ENCODE peak calls at places on chromosomes 4 and X, in five cellular contexts. One of them, this sample, is unnamed.

GRCh38 chr4:6416518-6417286 is 55.7 kb downstream of the PPP2R2C start:
- DNase-seq in H1: no peak
- DNase-seq in IMR-90: no peak
- DNase-seq in neuronal stem cell: no peak
- DNase-seq in mesenchymal stem cell: no peak
- DNase-seq in this sample: peak; percentile 5

GRCh38 chr4:156971168-156971601 is 414 bp downstream of the PDGFC start:
- DNase-seq in neuronal stem cell: no peak
- DNase-seq in IMR-90: no peak
- DNase-seq in mesenchymal stem cell: no peak
- DNase-seq in H1: no peak
- DNase-seq in this sample: no peak

GRCh38 chr4:6446538-6447451 is 25.6 kb downstream of the PPP2R2C start:
- DNase-seq in IMR-90: no peak
- DNase-seq in H1: no peak
- DNase-seq in neuronal stem cell: no peak
- DNase-seq in mesenchymal stem cell: no peak
- DNase-seq in this sample: no peak

GRCh38 chrX:103187953-103188475 is 26.9 kb upstream of the BEX4 start:
- DNase-seq in mesenchymal stem cell: peak; percentile 24
- DNase-seq in H1: no peak
- DNase-seq in IMR-90: no peak
- DNase-seq in neuronal stem cell: no peak
- DNase-seq in this sample: no peak

GRCh38 chr4:161655148-161655547 is 508.7 kb downstream of the FSTL5 start:
- DNase-seq in H1: no peak
- DNase-seq in mesenchymal stem cell: no peak
- DNase-seq in neuronal stem cell: no peak
- DNase-seq in IMR-90: no peak
- DNase-seq in this sample: no peak

GRCh38 chrX:155313766-155314165 is 20.6 kb downstream of the CLIC2 start:
- DNase-seq in H1: no peak
- DNase-seq in neuronal stem cell: no peak
- DNase-seq in mesenchymal stem cell: no peak
- DNase-seq in IMR-90: no peak
- DNase-seq in this sample: peak; percentile 39

GRCh38 chrX:154472685-154473632 is 6.1 kb downstream of the LAGE3 start:
- DNase-seq in IMR-90: no peak
- DNase-seq in mesenchymal stem cell: no peak
- DNase-seq in neuronal stem cell: no peak
- DNase-seq in H1: no peak
- DNase-seq in this sample: no peak

GRCh38 chrX:135707880-135708279 is 5.6 kb upstream of the CT45A1 start:
- DNase-seq in neuronal stem cell: no peak
- DNase-seq in H1: peak; percentile 1
- DNase-seq in IMR-90: no peak
- DNase-seq in mesenchymal stem cell: no peak
- DNase-seq in this sample: peak; percentile 8

GRCh38 chr4:88144866-88145300 is 13.6 kb downstream of the ABCG2 start:
- DNase-seq in mesenchymal stem cell: peak; percentile 36
- DNase-seq in H1: no peak
- DNase-seq in IMR-90: no peak
- DNase-seq in neuronal stem cell: no peak
- DNase-seq in this sample: peak; percentile 52

GRCh38 chrX:72352786-72353185 is 47.1 kb upstream of the CITED1 start:
- DNase-seq in neuronal stem cell: no peak
- DNase-seq in H1: no peak
- DNase-seq in IMR-90: no peak
- DNase-seq in mesenchymal stem cell: no peak
- DNase-seq in this sample: no peak

GRCh38 chr4:2744576-2745270 is 11.4 kb downstream of the TNIP2 start:
- DNase-seq in H1: no peak
- DNase-seq in mesenchymal stem cell: no peak
- DNase-seq in neuronal stem cell: no peak
- DNase-seq in IMR-90: no peak
- DNase-seq in this sample: no peak

GRCh38 chr4:150890246-150890645 is 124.8 kb downstream of the LRBA start:
- DNase-seq in mesenchymal stem cell: no peak
- DNase-seq in H1: no peak
- DNase-seq in neuronal stem cell: no peak
- DNase-seq in IMR-90: no peak
- DNase-seq in this sample: no peak

GRCh38 chr4:11602606-11603355 is 174.1 kb upstream of the HS3ST1 start:
- DNase-seq in IMR-90: peak; percentile 65
- DNase-seq in mesenchymal stem cell: no peak
- DNase-seq in neuronal stem cell: no peak
- DNase-seq in H1: no peak
- DNase-seq in this sample: no peak

GRCh38 chrX:19440713-19441112 is 74.6 kb downstream of the MAP3K15 start:
- DNase-seq in H1: no peak
- DNase-seq in IMR-90: peak; percentile 33
- DNase-seq in mesenchymal stem cell: peak; percentile 26
- DNase-seq in neuronal stem cell: no peak
- DNase-seq in this sample: no peak

GRCh38 chr4:174600391-174600790 is 78.1 kb upstream of the HPGD start:
- DNase-seq in neuronal stem cell: no peak
- DNase-seq in H1: no peak
- DNase-seq in mesenchymal stem cell: no peak
- DNase-seq in IMR-90: no peak
- DNase-seq in this sample: no peak

GRCh38 chr4:174561556-174561955 is 39.3 kb upstream of the HPGD start:
- DNase-seq in neuronal stem cell: no peak
- DNase-seq in H1: no peak
- DNase-seq in mesenchymal stem cell: peak; percentile 68
- DNase-seq in IMR-90: no peak
- DNase-seq in this sample: peak; percentile 43

GRCh38 chr4:47668810-47669408 is 169.0 kb downstream of the CORIN start:
- DNase-seq in H1: no peak
- DNase-seq in IMR-90: peak; percentile 65
- DNase-seq in mesenchymal stem cell: peak; percentile 52
- DNase-seq in neuronal stem cell: peak; percentile 17
- DNase-seq in this sample: peak; percentile 36

DNA sequence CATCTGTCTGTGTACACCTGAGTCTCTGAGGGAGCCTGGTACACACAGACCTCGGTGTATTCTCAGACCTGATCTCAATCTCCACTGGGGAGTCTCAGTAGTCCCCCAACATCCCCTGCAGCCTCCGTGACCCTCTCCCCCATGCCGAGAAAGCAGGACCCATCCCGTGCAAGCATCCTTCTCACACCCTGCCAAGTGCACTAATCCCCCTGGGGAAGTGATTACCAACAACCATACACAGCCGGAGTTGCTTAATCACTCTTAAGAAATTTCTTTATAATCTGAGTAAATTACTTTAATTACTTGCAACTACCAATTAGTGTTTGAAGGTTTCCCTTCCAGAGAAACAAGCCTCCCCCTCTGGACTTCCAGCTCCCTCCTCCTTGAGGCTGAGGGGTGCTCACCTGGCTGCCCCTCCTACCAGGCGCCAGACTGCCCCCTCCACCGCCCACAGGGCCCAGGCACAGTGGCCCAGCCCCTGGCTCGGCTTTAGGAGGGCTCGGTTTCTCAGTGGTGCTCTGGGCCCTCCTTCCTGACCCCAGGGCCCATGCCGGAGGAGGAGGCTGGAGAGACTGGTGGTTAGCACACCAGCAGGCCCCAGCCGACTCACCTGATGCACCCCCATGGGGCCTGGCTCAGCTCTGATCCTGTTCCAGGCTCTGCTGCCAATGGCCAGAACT is 43.8 kb downstream of the PJA1 start:
- DNase-seq in mesenchymal stem cell: no peak
- DNase-seq in neuronal stem cell: no peak
- DNase-seq in IMR-90: no peak
- DNase-seq in H1: no peak
- DNase-seq in this sample: no peak
- H3K23ac ChIP-seq in mesenchymal stem cell: no peak overlapping the region
- H3K23ac ChIP-seq in neuronal stem cell: no peak overlapping the region
- H3K23ac ChIP-seq in IMR-90: no peak overlapping the region
- H3K23ac ChIP-seq in H1: no peak overlapping the region
- H3K23ac ChIP-seq in this sample: no peak overlapping the region

GRCh38 chr4:100651499-100652165 is 133.8 kb upstream of the EMCN start:
- DNase-seq in H1: no peak
- DNase-seq in mesenchymal stem cell: no peak
- DNase-seq in neuronal stem cell: no peak
- DNase-seq in IMR-90: no peak
- DNase-seq in this sample: no peak

GRCh38 chr4:100644150-100644549 is 126.3 kb upstream of the EMCN start:
- DNase-seq in IMR-90: no peak
- DNase-seq in neuronal stem cell: no peak
- DNase-seq in H1: no peak
- DNase-seq in mesenchymal stem cell: no peak
- DNase-seq in this sample: no peak

DNA sequence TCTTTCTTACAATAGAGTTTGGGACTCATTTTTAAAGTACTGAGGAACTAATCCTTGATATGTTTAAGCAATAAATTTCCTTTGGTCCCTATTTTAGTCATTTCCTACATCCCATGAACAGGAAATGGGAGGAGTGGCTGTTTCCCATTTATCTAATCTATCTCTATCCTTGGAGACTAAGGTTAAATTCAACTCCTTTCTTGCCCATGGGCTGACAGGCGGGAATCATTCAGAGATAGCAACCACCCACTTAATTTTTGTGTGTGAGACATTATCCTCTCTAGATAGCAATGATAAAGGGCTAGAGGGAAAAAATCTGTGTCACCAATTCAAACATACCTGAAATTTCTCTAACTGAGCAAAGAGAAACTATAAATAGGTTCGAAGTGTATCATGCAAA is 131.7 kb upstream of the EMCN start:
- DNase-seq in IMR-90: no peak
- DNase-seq in H1: no peak
- DNase-seq in neuronal stem cell: no peak
- DNase-seq in mesenchymal stem cell: peak; percentile 15
- DNase-seq in this sample: peak; percentile 75
- H3K4me3 ChIP-seq in IMR-90: no peak overlapping the region
- H3K4me3 ChIP-seq in H1: no peak overlapping the region
- H3K4me3 ChIP-seq in neuronal stem cell: no peak overlapping the region
- H3K4me3 ChIP-seq in mesenchymal stem cell: no peak overlapping the region
- H3K4me3 ChIP-seq in this sample: no peak overlapping the region

GRCh38 chrX:104335765-104336164 is 81.0 kb upstream of the ESX1 start:
- DNase-seq in neuronal stem cell: no peak
- DNase-seq in mesenchymal stem cell: peak; percentile 92
- DNase-seq in IMR-90: peak; percentile 90
- DNase-seq in H1: no peak
- DNase-seq in this sample: no peak
- H3K23ac ChIP-seq in neuronal stem cell: no peak overlapping the region
- H3K23ac ChIP-seq in mesenchymal stem cell: no peak overlapping the region
- H3K23ac ChIP-seq in IMR-90: no peak overlapping the region
- H3K23ac ChIP-seq in H1: no peak overlapping the region
- H3K23ac ChIP-seq in this sample: no peak overlapping the region

GRCh38 chr4:119284876-119285611 is 36.9 kb downstream of the FABP2 start:
- DNase-seq in IMR-90: peak; percentile 34
- DNase-seq in H1: no peak
- DNase-seq in mesenchymal stem cell: peak; percentile 70
- DNase-seq in neuronal stem cell: no peak
- DNase-seq in this sample: no peak
- H3K4me3 ChIP-seq in IMR-90: peak overlapping the region; percentile 37
- H3K4me3 ChIP-seq in H1: no peak overlapping the region
- H3K4me3 ChIP-seq in mesenchymal stem cell: no peak overlapping the region
- H3K4me3 ChIP-seq in neuronal stem cell: no peak overlapping the region
- H3K4me3 ChIP-seq in this sample: no peak overlapping the region

GRCh38 chr4:1024882-1025552 is 13.6 kb downstream of the FGFRL1 start:
- DNase-seq in H1: no peak
- DNase-seq in mesenchymal stem cell: no peak
- DNase-seq in neuronal stem cell: no peak
- DNase-seq in IMR-90: no peak
- DNase-seq in this sample: no peak

GRCh38 chr4:1027219-1027915 is 15.9 kb downstream of the FGFRL1 start:
- DNase-seq in IMR-90: no peak
- DNase-seq in mesenchymal stem cell: no peak
- DNase-seq in H1: no peak
- DNase-seq in neuronal stem cell: no peak
- DNase-seq in this sample: no peak

GRCh38 chr4:1023895-1024740 is 12.7 kb downstream of the FGFRL1 start:
- DNase-seq in H1: no peak
- DNase-seq in IMR-90: no peak
- DNase-seq in mesenchymal stem cell: no peak
- DNase-seq in neuronal stem cell: no peak
- DNase-seq in this sample: no peak

GRCh38 chr4:1027916-1028240 is 16.5 kb downstream of the FGFRL1 start:
- DNase-seq in mesenchymal stem cell: peak; percentile 14
- DNase-seq in neuronal stem cell: no peak
- DNase-seq in H1: no peak
- DNase-seq in IMR-90: no peak
- DNase-seq in this sample: no peak

GRCh38 chr4:1026115-1026514 is 14.7 kb downstream of the FGFRL1 start:
- DNase-seq in neuronal stem cell: no peak
- DNase-seq in IMR-90: peak; percentile 21
- DNase-seq in mesenchymal stem cell: peak; percentile 31
- DNase-seq in H1: no peak
- DNase-seq in this sample: no peak
- H3K23ac ChIP-seq in neuronal stem cell: peak overlapping the region; percentile 98
- H3K23ac ChIP-seq in IMR-90: no peak overlapping the region
- H3K23ac ChIP-seq in mesenchymal stem cell: no peak overlapping the region
- H3K23ac ChIP-seq in H1: no peak overlapping the region
- H3K23ac ChIP-seq in this sample: no peak overlapping the region

GRCh38 chr4:64682946-64683345 is 273.7 kb upstream of the TECRL start:
- DNase-seq in neuronal stem cell: no peak
- DNase-seq in H1: no peak
- DNase-seq in IMR-90: no peak
- DNase-seq in mesenchymal stem cell: no peak
- DNase-seq in this sample: no peak
- H3K4me3 ChIP-seq in neuronal stem cell: no peak overlapping the region
- H3K4me3 ChIP-seq in H1: no peak overlapping the region
- H3K4me3 ChIP-seq in IMR-90: no peak overlapping the region
- H3K4me3 ChIP-seq in mesenchymal stem cell: no peak overlapping the region
- H3K4me3 ChIP-seq in this sample: no peak overlapping the region

DNA sequence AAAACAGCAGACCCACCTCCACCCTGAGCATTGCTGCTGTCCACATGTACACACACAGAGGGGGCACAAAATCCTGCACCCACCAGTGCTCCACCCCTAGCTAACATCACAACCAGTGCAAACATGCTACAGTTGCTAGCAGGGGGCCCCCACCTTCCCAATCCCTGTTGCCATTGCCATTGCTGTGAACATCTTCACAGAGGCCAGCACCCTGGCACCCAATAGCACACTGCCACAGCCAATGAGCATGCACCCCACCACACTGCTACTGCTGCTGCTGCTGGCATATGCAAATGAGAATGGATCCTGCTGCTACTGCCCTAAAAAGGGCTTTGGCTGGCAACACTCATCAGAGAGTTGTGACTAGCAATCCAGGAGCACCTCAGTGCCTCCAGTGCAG is 1061.9 kb downstream of the ARAP2 start:
- DNase-seq in mesenchymal stem cell: no peak
- DNase-seq in IMR-90: no peak
- DNase-seq in neuronal stem cell: no peak
- DNase-seq in H1: no peak
- DNase-seq in this sample: no peak
- H3K23ac ChIP-seq in mesenchymal stem cell: no peak overlapping the region
- H3K23ac ChIP-seq in IMR-90: no peak overlapping the region
- H3K23ac ChIP-seq in neuronal stem cell: no peak overlapping the region
- H3K23ac ChIP-seq in H1: no peak overlapping the region
- H3K23ac ChIP-seq in this sample: no peak overlapping the region

DNA sequence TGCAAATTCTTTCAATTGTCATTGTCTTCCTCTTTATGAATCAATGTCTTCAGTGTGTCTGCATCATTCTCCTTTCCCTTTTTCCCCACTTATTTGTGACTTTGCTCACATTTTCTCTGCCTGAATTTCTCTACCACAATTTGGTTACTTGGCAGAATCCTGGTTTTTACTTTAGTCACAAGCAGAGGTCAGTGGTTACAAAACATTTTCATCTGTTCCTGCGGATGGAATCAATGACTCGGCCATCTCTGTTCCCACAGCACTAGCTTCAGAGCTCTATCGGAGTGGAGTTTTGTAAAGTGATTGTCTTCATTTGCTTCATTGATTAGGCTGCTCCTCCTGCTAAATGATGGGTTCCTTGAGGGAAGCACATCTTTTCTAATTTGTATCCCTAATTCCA is 501.3 kb upstream of the AADAT start:
- DNase-seq in H1: no peak
- DNase-seq in IMR-90: peak; percentile 0
- DNase-seq in neuronal stem cell: no peak
- DNase-seq in mesenchymal stem cell: no peak
- DNase-seq in this sample: peak; percentile 23
- H3K4me3 ChIP-seq in H1: no peak overlapping the region
- H3K4me3 ChIP-seq in IMR-90: no peak overlapping the region
- H3K4me3 ChIP-seq in neuronal stem cell: no peak overlapping the region
- H3K4me3 ChIP-seq in mesenchymal stem cell: no peak overlapping the region
- H3K4me3 ChIP-seq in this sample: no peak overlapping the region

This sample was measured in mesendoderm.